ENCODE peak calls at places on chromosomes 16 and 17, in six cellular contexts. S, W, U, Q, N and Z are unnamed samples.
A peak's percentile ranks its signal among the peaks of the same experiment; 100 is the strongest.

GRCh38 chr17:66549312-66549705 is 246.9 kb downstream of the PRKCA start:
- DNase-seq in U (no peak), S (no peak), Q (no peak), N (no peak), W (peak; percentile 86), Z (no peak)

GRCh38 chr16:83838151-83838550 is 30.4 kb downstream of the HSBP1 start:
- DNase-seq in W (no peak), U (no peak), S (no peak), Q (no peak), N (no peak), Z (no peak)

GRCh38 chr16:13492046-13492445 is 427.9 kb upstream of the ERCC4 start:
- DNase-seq in N (no peak), U (no peak), S (no peak), Q (no peak), W (no peak), Z (no peak)

GRCh38 chr16:68843482-68844210 is at the start of gene TANGO6:
- DNase-seq in S (peak; percentile 86), W (peak; percentile 35), Q (peak; percentile 47), N (peak; percentile 91), U (peak; percentile 81), Z (peak; percentile 87)

GRCh38 chr17:65015855-65016254 is 40.7 kb downstream of the GNA13 start:
- DNase-seq in U (no peak), N (no peak), Q (no peak), S (no peak), W (no peak), Z (no peak)

GRCh38 chr16:65546353-65546791 is 424.5 kb upstream of the CDH11 start:
- DNase-seq in N (no peak), W (no peak), U (no peak), Q (no peak), S (no peak), Z (no peak)

GRCh38 chr16:2584742-2585650 is 47.2 kb downstream of the PDPK1 start:
- DNase-seq in U (no peak), S (no peak), N (no peak), W (no peak), Q (no peak), Z (no peak)

GRCh38 chr17:37276475-37276874 is 99.3 kb upstream of the C17orf78 start:
- DNase-seq in S (no peak), Q (no peak), N (no peak), U (no peak), W (no peak), Z (no peak)

GRCh38 chr16:87318158-87318644 is 1.0 kb upstream of the C16orf95 start:
- DNase-seq in W (no peak), S (no peak), Q (no peak), N (no peak), U (no peak), Z (no peak)

GRCh38 chr17:22703204-22703603 is 1010.9 kb downstream of the KCNJ18 start:
- DNase-seq in W (no peak), S (no peak), U (peak; percentile 69), N (no peak), Q (no peak), Z (peak; percentile 18)

GRCh38 chr16:72024862-72025382 is 16.4 kb downstream of the DHODH start:
- DNase-seq in Q (no peak), U (no peak), S (no peak), W (no peak), N (no peak), Z (no peak)

GRCh38 chr17:333626-334396 is 18.8 kb downstream of the RPH3AL start:
- DNase-seq in S (no peak), N (peak; percentile 30), W (no peak), U (no peak), Q (no peak), Z (no peak)

GRCh38 chr16:82881517-82881916 is 254.7 kb downstream of the CDH13 start:
- DNase-seq in W (no peak), U (no peak), N (no peak), Q (no peak), S (no peak), Z (no peak)

GRCh38 chr17:80362428-80363119 is 52.4 kb upstream of the ENDOV start:
- DNase-seq in W (no peak), S (no peak), Q (no peak), N (no peak), U (no peak), Z (no peak)

GRCh38 chr16:11201498-11202259 is 54.3 kb downstream of the SOCS1 start:
- DNase-seq in Q (peak; percentile 86), S (no peak), W (no peak), U (no peak), N (no peak), Z (peak; percentile 46)

GRCh38 chr16:58485184-58485887 is 14.6 kb upstream of the NDRG4 start:
- DNase-seq in U (no peak), W (no peak), Q (no peak), N (no peak), S (no peak), Z (no peak)

GRCh38 chr17:77223642-77224420 is 83.1 kb downstream of the SEC14L1 start:
- DNase-seq in W (no peak), S (no peak), N (no peak), U (no peak), Q (no peak), Z (no peak)

GRCh38 chr17:66652840-66653507 is 181.9 kb upstream of the CACNG5 start:
- DNase-seq in W (no peak), S (no peak), U (no peak), Q (no peak), N (no peak), Z (no peak)

GRCh38 chr17:72580321-72581127 is 459.7 kb downstream of the SOX9 start:
- DNase-seq in W (no peak), N (no peak), U (peak; percentile 85), S (no peak), Q (no peak), Z (no peak)

GRCh38 chr17:80025140-80025539 is 10.5 kb downstream of the TBC1D16 start:
- DNase-seq in N (no peak), U (no peak), S (no peak), Q (no peak), W (no peak), Z (no peak)

GRCh38 chr17:77571562-77571981 is 386.9 kb upstream of the TNRC6C start:
- DNase-seq in Q (no peak), S (no peak), N (peak; percentile 34), W (no peak), U (no peak), Z (no peak)

GRCh38 chr16:3945751-3946603 is 65.5 kb upstream of the CREBBP start:
- DNase-seq in N (no peak), Q (peak; percentile 33), W (peak; percentile 99), U (peak; percentile 74), S (no peak), Z (no peak)

GRCh38 chr16:3861808-3862451 is 18.6 kb downstream of the CREBBP start:
- DNase-seq in Q (no peak), N (no peak), U (no peak), S (no peak), W (no peak), Z (no peak)

GRCh38 chr17:65332375-65332774 is 195.2 kb downstream of the RGS9 start:
- DNase-seq in N (no peak), W (no peak), S (no peak), Q (peak; percentile 50), U (no peak), Z (no peak)

GRCh38 chr17:75392559-75392958 is 12.9 kb downstream of the GRB2 start:
- DNase-seq in N (no peak), U (no peak), S (no peak), Q (no peak), W (no peak), Z (no peak)

GRCh38 chr16:15644306-15644961 is 1.5 kb upstream of the MARF1 start:
- DNase-seq in U (peak; percentile 81), N (no peak), S (no peak), Q (peak; percentile 62), W (no peak), Z (no peak)

GRCh38 chr17:9837551-9838471 is 12.1 kb downstream of the GLP2R start:
- DNase-seq in N (no peak), Q (no peak), U (no peak), S (no peak), W (peak; percentile 38), Z (no peak)

GRCh38 chr17:64505320-64506200 is 529 bp downstream of the DDX5 start:
- DNase-seq in S (peak; percentile 73), Q (peak; percentile 59), W (peak; percentile 80), N (peak; percentile 92), U (peak; percentile 96), Z (no peak)